ENCODE peak calls at places on chromosome 4, in eight cellular contexts. One of them, this sample, is unnamed.

GRCh38 chr4:76989391-76990061 is 40.0 kb downstream of the SEPTIN11 start:
- DNase-seq in lung: no peak
- DNase-seq in omental fat pad: no peak
- DNase-seq in pancreas: no peak
- DNase-seq in NCI-H2081: no peak
- DNase-seq in endothelial cell: no peak
- DNase-seq in ACHN: no peak
- DNase-seq in erythroblast: no peak
- DNase-seq in this sample: no peak

GRCh38 chr4:71162386-71162785 is 168.9 kb downstream of the DCK start:
- DNase-seq in erythroblast: no peak
- DNase-seq in lung: no peak
- DNase-seq in pancreas: no peak
- DNase-seq in omental fat pad: no peak
- DNase-seq in ACHN: no peak
- DNase-seq in endothelial cell: no peak
- DNase-seq in NCI-H2081: no peak
- DNase-seq in this sample: no peak

GRCh38 chr4:15006416-15007024 is 4.2 kb downstream of the CPEB2 start:
- DNase-seq in endothelial cell: no peak
- DNase-seq in lung: no peak
- DNase-seq in NCI-H2081: no peak
- DNase-seq in pancreas: no peak
- DNase-seq in omental fat pad: no peak
- DNase-seq in ACHN: peak
- DNase-seq in erythroblast: peak
- DNase-seq in this sample: no peak

GRCh38 chr4:181150173-181150572 is 1093.0 kb upstream of the TENM3 start:
- DNase-seq in omental fat pad: no peak
- DNase-seq in lung: no peak
- DNase-seq in ACHN: no peak
- DNase-seq in erythroblast: no peak
- DNase-seq in pancreas: no peak
- DNase-seq in NCI-H2081: peak
- DNase-seq in endothelial cell: no peak
- DNase-seq in this sample: no peak

GRCh38 chr4:3387154-3387942 is 54.4 kb upstream of the HGFAC start:
- DNase-seq in erythroblast: no peak
- DNase-seq in pancreas: no peak
- DNase-seq in lung: no peak
- DNase-seq in ACHN: no peak
- DNase-seq in omental fat pad: no peak
- DNase-seq in endothelial cell: no peak
- DNase-seq in NCI-H2081: no peak
- DNase-seq in this sample: no peak

GRCh38 chr4:38805530-38806145 is 1.0 kb upstream of the TLR1 start:
- DNase-seq in erythroblast: peak
- DNase-seq in NCI-H2081: no peak
- DNase-seq in omental fat pad: no peak
- DNase-seq in endothelial cell: no peak
- DNase-seq in pancreas: no peak
- DNase-seq in ACHN: no peak
- DNase-seq in lung: peak
- DNase-seq in this sample: peak

GRCh38 chr4:75671802-75672421 is 1.3 kb downstream of the G3BP2 start:
- DNase-seq in erythroblast: peak
- DNase-seq in NCI-H2081: no peak
- DNase-seq in ACHN: no peak
- DNase-seq in pancreas: no peak
- DNase-seq in lung: no peak
- DNase-seq in omental fat pad: no peak
- DNase-seq in endothelial cell: no peak
- DNase-seq in this sample: peak

GRCh38 chr4:83561381-83561780 is 25.5 kb downstream of the GPAT3 start:
- DNase-seq in endothelial cell: no peak
- DNase-seq in lung: peak
- DNase-seq in erythroblast: no peak
- DNase-seq in NCI-H2081: no peak
- DNase-seq in pancreas: no peak
- DNase-seq in ACHN: peak
- DNase-seq in omental fat pad: peak
- DNase-seq in this sample: peak

GRCh38 chr4:4486969-4487368 is 54.9 kb downstream of the STX18 start:
- DNase-seq in endothelial cell: no peak
- DNase-seq in NCI-H2081: no peak
- DNase-seq in pancreas: no peak
- DNase-seq in omental fat pad: no peak
- DNase-seq in erythroblast: no peak
- DNase-seq in ACHN: no peak
- DNase-seq in lung: no peak
- DNase-seq in this sample: no peak

GRCh38 chr4:4524364-4524763 is 17.5 kb downstream of the STX18 start:
- DNase-seq in pancreas: no peak
- DNase-seq in erythroblast: peak
- DNase-seq in ACHN: peak
- DNase-seq in NCI-H2081: no peak
- DNase-seq in endothelial cell: peak
- DNase-seq in lung: no peak
- DNase-seq in omental fat pad: no peak
- DNase-seq in this sample: peak

GRCh38 chr4:53455766-53456165 is 78.3 kb downstream of the FIP1L1 start:
- DNase-seq in endothelial cell: no peak
- DNase-seq in ACHN: no peak
- DNase-seq in erythroblast: no peak
- DNase-seq in lung: no peak
- DNase-seq in NCI-H2081: no peak
- DNase-seq in pancreas: no peak
- DNase-seq in omental fat pad: no peak
- DNase-seq in this sample: no peak

GRCh38 chr4:140344111-140344510 is 29.3 kb upstream of the SCOC start:
- DNase-seq in erythroblast: no peak
- DNase-seq in ACHN: no peak
- DNase-seq in omental fat pad: no peak
- DNase-seq in NCI-H2081: no peak
- DNase-seq in endothelial cell: no peak
- DNase-seq in lung: no peak
- DNase-seq in pancreas: no peak
- DNase-seq in this sample: no peak

GRCh38 chr4:14621731-14622459 is 380.4 kb upstream of the CPEB2 start:
- DNase-seq in omental fat pad: no peak
- DNase-seq in ACHN: no peak
- DNase-seq in lung: no peak
- DNase-seq in pancreas: no peak
- DNase-seq in NCI-H2081: no peak
- DNase-seq in endothelial cell: no peak
- DNase-seq in erythroblast: no peak
- DNase-seq in this sample: no peak

GRCh38 chr4:128285085-128286023 is 2.3 kb downstream of the PGRMC2 start:
- DNase-seq in NCI-H2081: no peak
- DNase-seq in omental fat pad: no peak
- DNase-seq in endothelial cell: no peak
- DNase-seq in ACHN: no peak
- DNase-seq in pancreas: no peak
- DNase-seq in lung: no peak
- DNase-seq in erythroblast: peak
- DNase-seq in this sample: peak

GRCh38 chr4:38654273-38654672 is 9.7 kb upstream of the KLF3 start:
- DNase-seq in NCI-H2081: no peak
- DNase-seq in pancreas: no peak
- DNase-seq in erythroblast: no peak
- DNase-seq in omental fat pad: no peak
- DNase-seq in ACHN: no peak
- DNase-seq in lung: no peak
- DNase-seq in endothelial cell: no peak
- DNase-seq in this sample: no peak

GRCh38 chr4:2806392-2807355 is 13.8 kb downstream of the SH3BP2 start:
- DNase-seq in ACHN: no peak
- DNase-seq in lung: peak
- DNase-seq in erythroblast: no peak
- DNase-seq in endothelial cell: no peak
- DNase-seq in omental fat pad: no peak
- DNase-seq in NCI-H2081: no peak
- DNase-seq in pancreas: peak
- DNase-seq in this sample: no peak

GRCh38 chr4:87530868-87531267 is 1.7 kb upstream of the SPARCL1 start:
- DNase-seq in endothelial cell: no peak
- DNase-seq in pancreas: peak
- DNase-seq in omental fat pad: no peak
- DNase-seq in NCI-H2081: no peak
- DNase-seq in lung: peak
- DNase-seq in ACHN: no peak
- DNase-seq in erythroblast: no peak
- DNase-seq in this sample: peak

GRCh38 chr4:189069782-189070181 is 870.9 kb upstream of the FRG1 start:
- DNase-seq in omental fat pad: no peak
- DNase-seq in endothelial cell: no peak
- DNase-seq in pancreas: no peak
- DNase-seq in lung: no peak
- DNase-seq in erythroblast: no peak
- DNase-seq in ACHN: no peak
- DNase-seq in NCI-H2081: no peak
- DNase-seq in this sample: no peak

GRCh38 chr4:10746371-10747143 is 62.0 kb upstream of the CLNK start:
- DNase-seq in pancreas: no peak
- DNase-seq in endothelial cell: no peak
- DNase-seq in omental fat pad: no peak
- DNase-seq in lung: no peak
- DNase-seq in ACHN: no peak
- DNase-seq in erythroblast: no peak
- DNase-seq in NCI-H2081: no peak
- DNase-seq in this sample: no peak

GRCh38 chr4:172692701-172693100 is 475.9 kb upstream of the GALNT7 start:
- DNase-seq in omental fat pad: no peak
- DNase-seq in NCI-H2081: no peak
- DNase-seq in endothelial cell: no peak
- DNase-seq in lung: no peak
- DNase-seq in ACHN: no peak
- DNase-seq in pancreas: no peak
- DNase-seq in erythroblast: no peak
- DNase-seq in this sample: no peak

GRCh38 chr4:108031427-108032083 is 41.9 kb downstream of the HADH start:
- DNase-seq in lung: no peak
- DNase-seq in omental fat pad: no peak
- DNase-seq in ACHN: no peak
- DNase-seq in NCI-H2081: no peak
- DNase-seq in endothelial cell: no peak
- DNase-seq in erythroblast: no peak
- DNase-seq in pancreas: no peak
- DNase-seq in this sample: no peak

GRCh38 chr4:46549125-46549524 is 159.2 kb upstream of the GABRA2 start:
- DNase-seq in erythroblast: no peak
- DNase-seq in pancreas: no peak
- DNase-seq in endothelial cell: no peak
- DNase-seq in lung: no peak
- DNase-seq in ACHN: no peak
- DNase-seq in NCI-H2081: no peak
- DNase-seq in omental fat pad: no peak
- DNase-seq in this sample: no peak

GRCh38 chr4:6331018-6331417 is 61.4 kb downstream of the WFS1 start:
- DNase-seq in pancreas: no peak
- DNase-seq in erythroblast: peak
- DNase-seq in omental fat pad: no peak
- DNase-seq in lung: no peak
- DNase-seq in endothelial cell: no peak
- DNase-seq in ACHN: peak
- DNase-seq in NCI-H2081: no peak
- DNase-seq in this sample: peak

GRCh38 chr4:24659241-24659961 is 75.0 kb upstream of the DHX15 start:
- DNase-seq in lung: no peak
- DNase-seq in pancreas: no peak
- DNase-seq in erythroblast: no peak
- DNase-seq in ACHN: no peak
- DNase-seq in omental fat pad: no peak
- DNase-seq in endothelial cell: no peak
- DNase-seq in NCI-H2081: peak
- DNase-seq in this sample: no peak

GRCh38 chr4:63361628-63362027 is 1047.6 kb downstream of the TECRL start:
- DNase-seq in ACHN: no peak
- DNase-seq in erythroblast: no peak
- DNase-seq in endothelial cell: no peak
- DNase-seq in omental fat pad: no peak
- DNase-seq in pancreas: no peak
- DNase-seq in lung: no peak
- DNase-seq in NCI-H2081: no peak
- DNase-seq in this sample: no peak

GRCh38 chr4:159141193-159141592 is 38.3 kb downstream of the RAPGEF2 start:
- DNase-seq in endothelial cell: no peak
- DNase-seq in pancreas: no peak
- DNase-seq in erythroblast: no peak
- DNase-seq in NCI-H2081: no peak
- DNase-seq in ACHN: no peak
- DNase-seq in lung: no peak
- DNase-seq in omental fat pad: no peak
- DNase-seq in this sample: peak

GRCh38 chr4:128060130-128060619 is 937 bp upstream of the LARP1B start:
- DNase-seq in erythroblast: peak
- DNase-seq in pancreas: no peak
- DNase-seq in omental fat pad: no peak
- DNase-seq in ACHN: peak
- DNase-seq in NCI-H2081: no peak
- DNase-seq in endothelial cell: no peak
- DNase-seq in lung: no peak
- DNase-seq in this sample: no peak

GRCh38 chr4:181796502-181796901 is 446.7 kb upstream of the TENM3 start:
- DNase-seq in omental fat pad: no peak
- DNase-seq in lung: no peak
- DNase-seq in erythroblast: no peak
- DNase-seq in ACHN: no peak
- DNase-seq in pancreas: no peak
- DNase-seq in endothelial cell: no peak
- DNase-seq in NCI-H2081: no peak
- DNase-seq in this sample: no peak

GRCh38 chr4:32203340-32203739 is 1483.2 kb downstream of the PCDH7 start:
- DNase-seq in NCI-H2081: no peak
- DNase-seq in pancreas: no peak
- DNase-seq in omental fat pad: no peak
- DNase-seq in ACHN: no peak
- DNase-seq in erythroblast: no peak
- DNase-seq in endothelial cell: no peak
- DNase-seq in lung: no peak
- DNase-seq in this sample: no peak

GRCh38 chr4:172095161-172095560 is 282.0 kb downstream of the GALNTL6 start:
- DNase-seq in NCI-H2081: peak
- DNase-seq in omental fat pad: no peak
- DNase-seq in endothelial cell: no peak
- DNase-seq in erythroblast: no peak
- DNase-seq in lung: no peak
- DNase-seq in pancreas: no peak
- DNase-seq in ACHN: no peak
- DNase-seq in this sample: no peak

GRCh38 chr4:112973897-112974296 is 75.6 kb upstream of the ANK2 start:
- DNase-seq in erythroblast: no peak
- DNase-seq in pancreas: no peak
- DNase-seq in NCI-H2081: no peak
- DNase-seq in lung: no peak
- DNase-seq in omental fat pad: no peak
- DNase-seq in ACHN: no peak
- DNase-seq in endothelial cell: no peak
- DNase-seq in this sample: peak

GRCh38 chr4:16360694-16361262 is 134.5 kb upstream of the TAPT1 start:
- DNase-seq in omental fat pad: no peak
- DNase-seq in lung: no peak
- DNase-seq in pancreas: no peak
- DNase-seq in ACHN: no peak
- DNase-seq in NCI-H2081: no peak
- DNase-seq in endothelial cell: no peak
- DNase-seq in erythroblast: no peak
- DNase-seq in this sample: no peak

GRCh38 chr4:26792639-26793038 is 68.0 kb upstream of the STIM2 start:
- DNase-seq in pancreas: no peak
- DNase-seq in ACHN: no peak
- DNase-seq in lung: no peak
- DNase-seq in erythroblast: no peak
- DNase-seq in omental fat pad: no peak
- DNase-seq in NCI-H2081: no peak
- DNase-seq in endothelial cell: no peak
- DNase-seq in this sample: no peak

GRCh38 chr4:7021930-7022658 is 21.1 kb upstream of the TADA2B start:
- DNase-seq in endothelial cell: no peak
- DNase-seq in pancreas: no peak
- DNase-seq in omental fat pad: no peak
- DNase-seq in lung: no peak
- DNase-seq in NCI-H2081: no peak
- DNase-seq in ACHN: peak
- DNase-seq in erythroblast: no peak
- DNase-seq in this sample: peak